ENCODE peak calls at places on chromosome 10, in four cellular contexts. G is NCI-H345, Z is H54, L is progenitor cell of endocrine pancreas. B is an unnamed sample.

GRCh38 chr10:82924711-82925110 is 1049.7 kb downstream of the NRG3 start:
- DNase-seq in G (no peak), Z (no peak), L (no peak), B (no peak)

GRCh38 chr10:12823361-12823760 is 178.2 kb downstream of the CCDC3 start:
- DNase-seq in Z (no peak), L (no peak), G (no peak), B (no peak)

GRCh38 chr10:86078639-86079035 is 288.0 kb downstream of the GRID1 start:
- DNase-seq in G (no peak), L (no peak), Z (no peak), B (no peak)

GRCh38 chr10:106913294-106913693 is 251.2 kb downstream of the SORCS1 start:
- DNase-seq in L (no peak), Z (no peak), G (no peak), B (no peak)

GRCh38 chr10:48531486-48531885 is 73.4 kb downstream of the ARHGAP22 start:
- DNase-seq in L (no peak), Z (no peak), G (no peak), B (no peak)

GRCh38 chr10:78623577-78624215 is 445.1 kb upstream of the ZMIZ1 start:
- DNase-seq in L (no peak), Z (peak), G (peak), B (peak)

GRCh38 chr10:35564276-35564982 is 40.7 kb upstream of the GJD4 start:
- DNase-seq in L (no peak), Z (no peak), G (no peak), B (no peak)

GRCh38 chr10:104104926-104105325 is 17.0 kb upstream of the SFR1 start:
- DNase-seq in G (no peak), L (no peak), Z (no peak), B (no peak)

GRCh38 chr10:74871595-74872382 is 45.4 kb downstream of the KAT6B start:
- DNase-seq in G (no peak), Z (no peak), L (no peak), B (no peak)

GRCh38 chr10:1184541-1185415 is 128.6 kb downstream of the WDR37 start:
- DNase-seq in G (no peak), Z (no peak), L (no peak), B (no peak)

GRCh38 chr10:72277996-72278667 is 4.4 kb downstream of the DDIT4 start:
- DNase-seq in Z (no peak), L (no peak), G (no peak), B (no peak)

B was measured in Panc1.